ENCODE peak calls at places on chromosomes 1 and 21, in four cellular contexts. H is SJSA1; R is CD8-positive, alpha-beta T cell; G is GM23248. L is an unnamed sample.

GRCh38 chr1:213127074-213127473 is 76.0 kb downstream of the RPS6KC1 start:
- DNase-seq in R (no peak), H (no peak), G (peak; percentile 54), L (no peak)

GRCh38 chr1:68232354-68233148 is at the start of gene WLS:
- DNase-seq in H (peak; percentile 83), R (no peak), G (peak; percentile 90), L (no peak)

GRCh38 chr21:28142692-28143091 is 850.0 kb downstream of the LTN1 start:
- DNase-seq in R (no peak), H (no peak), G (peak; percentile 82), L (no peak)

GRCh38 chr1:172727956-172728603 is 69.2 kb downstream of the FASLG start:
- DNase-seq in G (peak; percentile 51), R (no peak), H (no peak), L (peak; percentile 17)

GRCh38 chr1:23098463-23099170 is 70.0 kb downstream of the LUZP1 start:
- DNase-seq in G (peak; percentile 86), R (peak; percentile 37), H (peak; percentile 68), L (peak; percentile 74)

GRCh38 chr1:10733967-10734366 is 62.5 kb downstream of the CASZ1 start:
- DNase-seq in H (no peak), R (no peak), G (no peak), L (no peak)

GRCh38 chr1:156100205-156100995 is 14.1 kb upstream of the LMNA start:
- DNase-seq in G (no peak), R (no peak), H (no peak), L (no peak)

GRCh38 chr1:22963044-22963677 is 9.5 kb downstream of the LACTBL1 start:
- DNase-seq in R (no peak), H (no peak), G (no peak), L (no peak)

GRCh38 chr1:219121634-219122033 is 52.0 kb upstream of the LYPLAL1 start:
- DNase-seq in H (no peak), R (no peak), G (peak; percentile 20), L (no peak)

GRCh38 chr1:184143449-184143848 is 91.9 kb downstream of the TSEN15 start:
- DNase-seq in H (no peak), G (peak; percentile 54), R (no peak), L (no peak)

GRCh38 chr1:6343506-6344405 is 49.8 kb downstream of the ACOT7 start:
- DNase-seq in H (peak; percentile 69), R (peak; percentile 41), G (peak; percentile 89), L (peak; percentile 61)

GRCh38 chr1:227728892-227729143 is 6.3 kb downstream of the JMJD4 start:
- DNase-seq in G (peak; percentile 20), R (no peak), H (no peak), L (no peak)

GRCh38 chr1:178945763-178946266 is 74.9 kb upstream of the ANGPTL1 start:
- DNase-seq in R (no peak), H (no peak), G (peak; percentile 78), L (no peak)

GRCh38 chr1:167774710-167775109 is 52.9 kb downstream of the MPZL1 start:
- DNase-seq in G (peak; percentile 51), H (no peak), R (no peak), L (no peak)

GRCh38 chr1:7008331-7008730 is 223.1 kb downstream of the CAMTA1 start:
- DNase-seq in H (no peak), G (no peak), R (no peak), L (no peak)

GRCh38 chr1:47229884-47230691 is 1.9 kb downstream of the TAL1 start:
- DNase-seq in G (no peak), R (no peak), H (no peak), L (no peak)

GRCh38 chr1:207825719-207826556 is 74.1 kb downstream of the CD46 start:
- DNase-seq in H (no peak), R (peak; percentile 66), G (no peak), L (peak; percentile 73)

GRCh38 chr1:29134695-29135028 is 11.0 kb upstream of the TMEM200B start:
- DNase-seq in G (no peak), H (no peak), R (no peak), L (no peak)

GRCh38 chr1:26536521-26536920 is 7.0 kb downstream of the RPS6KA1 start:
- DNase-seq in H (no peak), R (no peak), G (no peak), L (no peak)

GRCh38 chr1:89706700-89707012 is 73.7 kb downstream of the LRRC8C start:
- DNase-seq in G (no peak), R (no peak), H (no peak), L (no peak)

GRCh38 chr1:159981351-159982055 is 27.5 kb upstream of the SLAMF9 start:
- DNase-seq in R (no peak), H (peak; percentile 30), G (no peak), L (no peak)

GRCh38 chr1:102190429-102190828 is 193.7 kb upstream of the OLFM3 start:
- DNase-seq in H (no peak), G (no peak), R (no peak), L (no peak)

GRCh38 chr1:145985129-145985501 is 11.3 kb downstream of the TXNIP start:
- DNase-seq in R (no peak), H (no peak), G (no peak), L (no peak)
- H3K4me1 ChIP-seq in R (peaks cover 78% of the 10 kb centered on the region), H (peaks cover 38% of the 10 kb centered on the region), G (peaks cover 18% of the 10 kb centered on the region), L (peaks cover 67% of the 10 kb centered on the region)

GRCh38 chr21:15742694-15743093 is 12.9 kb downstream of the USP25 start:
- DNase-seq in G (no peak), R (no peak), H (no peak), L (no peak)

GRCh38 chr21:15741510-15741909 is 11.7 kb downstream of the USP25 start:
- DNase-seq in R (no peak), H (no peak), G (peak; percentile 60), L (no peak)

GRCh38 chr21:15742052-15742451 is 12.3 kb downstream of the USP25 start:
- DNase-seq in H (no peak), G (no peak), R (no peak), L (no peak)

GRCh38 chr21:15743593-15743992 is 13.8 kb downstream of the USP25 start:
- DNase-seq in R (no peak), H (no peak), G (no peak), L (no peak)

DNA sequence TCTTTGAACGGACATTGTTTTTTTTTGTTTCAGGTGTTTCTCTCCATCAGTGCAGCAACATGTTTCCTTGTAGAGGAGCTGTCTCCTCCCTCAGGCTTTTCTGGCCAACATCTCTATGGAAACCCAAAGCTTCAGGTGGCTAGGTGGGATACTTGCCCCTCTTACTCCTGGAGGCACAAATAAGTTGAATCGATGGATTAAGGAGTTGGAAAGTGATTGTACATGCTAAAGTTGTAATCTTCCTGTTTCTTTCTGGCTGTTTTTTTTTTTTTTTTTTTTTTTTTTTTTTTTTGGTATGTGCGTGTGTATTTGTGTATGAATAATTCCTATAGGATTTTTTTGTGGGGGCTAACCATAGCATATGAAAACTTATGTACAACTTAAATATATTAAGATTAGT is 10.6 kb downstream of the USP25 start:
- DNase-seq in H (no peak), G (no peak), R (no peak), L (no peak)
- H3K9me3 ChIP-seq in H (no peaks in the 10 kb centered on the region), G (no peaks in the 10 kb centered on the region), R (no peaks in the 10 kb centered on the region), L (no peaks in the 10 kb centered on the region)

DNA sequence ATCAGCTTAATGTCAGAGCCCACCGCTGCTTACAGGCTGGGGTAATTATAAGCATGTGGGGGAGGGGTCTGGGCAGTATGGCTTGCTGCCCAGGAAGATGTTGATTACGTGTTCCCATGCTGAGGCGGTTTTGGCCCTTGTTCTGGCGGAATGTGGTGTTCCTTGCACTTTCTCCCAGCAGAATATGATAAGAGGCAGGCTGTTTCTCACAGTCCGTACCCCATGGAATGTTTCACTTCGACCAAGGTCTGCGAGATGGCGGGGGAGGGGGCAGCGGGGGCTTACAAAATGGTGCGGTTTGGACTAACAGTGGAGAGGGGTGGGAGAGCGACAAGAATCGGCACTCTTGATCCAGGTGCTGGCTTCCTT is 9.8 kb upstream of the HPCAL4 start:
- DNase-seq in G (peak; percentile 33), R (no peak), H (no peak), L (no peak)
- H3K4me3 ChIP-seq in G (no peak overlapping the region), R (no peak overlapping the region), H (no peak overlapping the region), L (no peak overlapping the region)

GRCh38 chr1:201656670-201657032 is 117.7 kb downstream of the NAV1 start:
- DNase-seq in H (no peak), G (peak; percentile 36), R (no peak), L (no peak)
- H3K4me1 ChIP-seq in H (peaks cover 12% of the 10 kb centered on the region), G (peaks cover 45% of the 10 kb centered on the region), R (no peaks in the 10 kb centered on the region), L (no peaks in the 10 kb centered on the region)

GRCh38 chr1:185319152-185319501 is 2.1 kb upstream of the IVNS1ABP start:
- DNase-seq in G (no peak), R (no peak), H (no peak), L (no peak)

GRCh38 chr1:185316163-185317033 is 645 bp downstream of the IVNS1ABP start:
- DNase-seq in H (peak; percentile 97), R (peak; percentile 79), G (peak; percentile 90), L (peak; percentile 87)

GRCh38 chr1:185317886-185318310 is 855 bp upstream of the IVNS1ABP start:
- DNase-seq in R (peak; percentile 42), H (no peak), G (peak; percentile 64), L (peak; percentile 93)

GRCh38 chr1:185317034-185317885 is at the start of gene IVNS1ABP:
- DNase-seq in R (peak; percentile 94), H (peak; percentile 95), G (peak; percentile 96), L (peak; percentile 97)

GRCh38 chr1:185318431-185319151 is 1.5 kb upstream of the IVNS1ABP start:
- DNase-seq in R (no peak), G (no peak), H (no peak), L (no peak)
- H3K9me3 ChIP-seq in R (no peaks in the 10 kb centered on the region), G (no peaks in the 10 kb centered on the region), H (peaks cover 5% of the 10 kb centered on the region), L (no peaks in the 10 kb centered on the region)